ENCODE peak calls at places on chromosomes 11 and 22, in four cellular contexts. V is bronchial epithelial cell; W is CD8-positive, alpha-beta T cell; G is AG09319. E is an unnamed sample.

GRCh38 chr11:89922195-89922660 is at the start of gene TRIM49D1:
- DNase-seq in V (no peak), W (no peak), G (no peak), E (no peak)

GRCh38 chr11:60363542-60364525 is 14.5 kb upstream of the MS4A7 start:
- DNase-seq in V (peak; percentile 57), W (peak; percentile 60), G (peak; percentile 0), E (peak; percentile 69)

GRCh38 chr11:2526808-2527381 is 82.1 kb downstream of the KCNQ1 start:
- DNase-seq in V (no peak), W (no peak), G (no peak), E (no peak)

GRCh38 chr11:73506038-73506437 is 91.9 kb downstream of the FAM168A start:
- DNase-seq in V (no peak), W (no peak), G (no peak), E (no peak)

GRCh38 chr22:37209140-37209845 is 3.0 kb downstream of the SSTR3 start:
- DNase-seq in V (no peak), W (no peak), G (no peak), E (no peak)

GRCh38 chr11:15568440-15568839 is 453.7 kb downstream of the INSC start:
- DNase-seq in V (no peak), W (no peak), G (no peak), E (no peak)

GRCh38 chr11:2518983-2519340 is 74.2 kb downstream of the KCNQ1 start:
- DNase-seq in V (no peak), W (no peak), G (no peak), E (peak; percentile 21)

GRCh38 chr11:61297741-61298140 is 2.6 kb upstream of the VWCE start:
- DNase-seq in V (peak; percentile 94), W (no peak), G (peak; percentile 83), E (no peak)

GRCh38 chr11:87859583-87859982 is 315.7 kb downstream of the RAB38 start:
- DNase-seq in V (peak; percentile 31), W (no peak), G (no peak), E (no peak)

GRCh38 chr11:77101043-77101537 is 1.6 kb upstream of the OMP start:
- DNase-seq in V (peak; percentile 17), W (no peak), G (no peak), E (no peak)

GRCh38 chr11:130721736-130722135 is 194.5 kb downstream of the SNX19 start:
- DNase-seq in V (peak; percentile 87), W (no peak), G (no peak), E (no peak)

GRCh38 chr11:3368199-3368598 is 10.7 kb downstream of the ZNF195 start:
- DNase-seq in V (no peak), W (no peak), G (no peak), E (no peak)

GRCh38 chr11:1392111-1392510 is 2.4 kb downstream of the BRSK2 start:
- DNase-seq in V (no peak), W (no peak), G (no peak), E (no peak)

GRCh38 chr11:10307411-10308207 is 2.7 kb downstream of the ADM start:
- DNase-seq in V (peak; percentile 87), W (peak; percentile 79), G (peak; percentile 81), E (no peak)
- TF ChIP-seq CTCF in V (peak; percentile 86), W (peak; percentile 98), G (peak; percentile 80), E (peak; percentile 97)

DNA sequence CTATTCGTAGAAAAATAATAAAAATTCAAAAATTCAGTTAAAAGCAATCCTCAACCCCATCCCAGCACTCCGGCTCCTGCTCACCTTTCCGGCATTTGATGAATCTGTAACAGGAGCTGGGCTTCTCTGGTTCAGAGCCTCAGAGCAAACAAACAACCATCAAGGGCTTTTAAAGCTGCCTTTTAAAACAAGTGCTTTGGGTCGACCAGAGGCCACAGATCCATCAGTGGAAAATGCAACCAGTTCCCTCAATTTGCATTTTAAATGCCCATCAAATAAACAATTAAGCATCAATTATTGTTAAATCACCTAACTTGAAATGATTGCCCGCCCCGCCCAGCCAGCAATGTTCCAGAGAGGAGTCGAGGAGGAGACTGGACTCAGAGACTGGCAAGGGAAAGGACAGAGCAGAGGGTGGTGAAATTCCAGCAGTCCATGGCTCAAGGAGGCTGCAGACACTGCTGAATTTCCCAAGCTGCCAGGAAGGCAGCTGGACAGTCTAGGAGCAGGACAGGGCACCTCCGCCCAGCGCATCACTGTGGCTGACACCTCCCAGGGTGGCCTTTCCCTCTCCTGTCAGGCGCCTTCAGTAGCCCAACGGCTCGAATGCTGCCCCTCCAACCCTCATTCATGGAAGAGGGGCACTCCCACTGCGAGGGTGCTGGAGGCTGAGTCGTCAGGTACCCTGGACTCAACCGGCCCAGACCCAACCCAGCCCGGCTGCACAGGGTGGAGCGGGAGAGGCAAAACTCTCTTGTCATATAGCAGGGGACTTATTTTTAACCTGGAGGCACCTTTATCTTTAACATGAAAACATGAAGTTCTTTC is 7.4 kb downstream of the FXYD6 start:
- DNase-seq in V (no peak), W (no peak), G (no peak), E (no peak)
- TF ChIP-seq CTCF in V (no peak), W (no peak), G (no peak), E (no peak)

GRCh38 chr22:30047364-30047738 is 32.9 kb upstream of the HORMAD2 start:
- DNase-seq in V (no peak), W (no peak), G (no peak), E (no peak)
- TF ChIP-seq CTCF in V (no peak), W (no peak), G (no peak), E (no peak)

DNA sequence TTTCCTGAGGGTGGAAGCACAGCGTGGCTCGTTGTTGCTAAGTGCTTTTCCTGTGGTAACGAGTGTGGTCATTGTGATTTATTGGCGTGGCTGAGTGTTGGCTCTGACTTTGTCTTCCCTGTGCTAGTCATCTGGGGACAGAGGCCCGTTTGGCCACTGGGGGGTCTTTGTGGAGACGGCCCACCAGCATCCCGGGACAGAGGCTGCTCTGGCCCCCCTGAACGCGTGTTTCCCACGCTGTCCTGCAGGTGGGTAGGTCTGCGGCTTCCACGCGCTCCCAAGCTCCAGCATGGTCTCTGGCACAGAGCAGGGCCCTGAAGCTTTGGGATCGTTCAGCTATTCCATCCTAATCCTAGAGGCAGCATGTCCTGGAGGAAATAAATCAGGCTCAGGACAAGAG is 1040.0 kb downstream of the TBC1D22A start:
- DNase-seq in V (no peak), W (no peak), G (no peak), E (no peak)
- TF ChIP-seq CTCF in V (no peak), W (no peak), G (no peak), E (no peak)

E was measured in mesothelial cell of epicardium.